ENCODE peak calls at places on chromosomes 1 and 21, in five cellular contexts. One of them, this sample, is unnamed.

GRCh38 chr1:221741364-221741970 is 422 bp downstream of the DUSP10 start:
- DNase-seq in RWPE1: peak
- DNase-seq in right lobe of liver: no peak
- DNase-seq in colonic mucosa: peak
- DNase-seq in left lung: peak
- DNase-seq in this sample: peak

GRCh38 chr1:59318271-59318865 is 21.5 kb downstream of the FGGY start:
- DNase-seq in RWPE1: no peak
- DNase-seq in right lobe of liver: no peak
- DNase-seq in colonic mucosa: no peak
- DNase-seq in left lung: no peak
- DNase-seq in this sample: no peak

GRCh38 chr1:173954179-173954578 is 37.1 kb upstream of the SERPINC1 start:
- DNase-seq in RWPE1: no peak
- DNase-seq in right lobe of liver: no peak
- DNase-seq in colonic mucosa: no peak
- DNase-seq in left lung: no peak
- DNase-seq in this sample: no peak

GRCh38 chr1:177739780-177740179 is 230.1 kb downstream of the SEC16B start:
- DNase-seq in RWPE1: no peak
- DNase-seq in right lobe of liver: no peak
- DNase-seq in colonic mucosa: no peak
- DNase-seq in left lung: no peak
- DNase-seq in this sample: no peak

GRCh38 chr1:45205000-45205909 is 1.1 kb downstream of the ZSWIM5 start:
- DNase-seq in RWPE1: peak
- DNase-seq in right lobe of liver: peak
- DNase-seq in colonic mucosa: peak
- DNase-seq in left lung: peak
- DNase-seq in this sample: peak

GRCh38 chr1:154994269-154994977 is 1.0 kb downstream of the LENEP start:
- DNase-seq in RWPE1: no peak
- DNase-seq in right lobe of liver: no peak
- DNase-seq in colonic mucosa: no peak
- DNase-seq in left lung: peak
- DNase-seq in this sample: no peak

GRCh38 chr1:31752952-31753351 is 11.2 kb downstream of the ADGRB2 start:
- DNase-seq in RWPE1: no peak
- DNase-seq in right lobe of liver: no peak
- DNase-seq in colonic mucosa: no peak
- DNase-seq in left lung: no peak
- DNase-seq in this sample: no peak

GRCh38 chr1:45008076-45008475 is 3.0 kb downstream of the HECTD3 start:
- DNase-seq in RWPE1: no peak
- DNase-seq in right lobe of liver: no peak
- DNase-seq in colonic mucosa: no peak
- DNase-seq in left lung: no peak
- DNase-seq in this sample: no peak

GRCh38 chr1:180966744-180967536 is 54.2 kb downstream of the KIAA1614 start:
- DNase-seq in RWPE1: no peak
- DNase-seq in right lobe of liver: no peak
- DNase-seq in colonic mucosa: no peak
- DNase-seq in left lung: no peak
- DNase-seq in this sample: no peak

GRCh38 chr1:153649867-153650235 is 8.7 kb upstream of the SNAPIN start:
- DNase-seq in RWPE1: no peak
- DNase-seq in right lobe of liver: peak
- DNase-seq in colonic mucosa: no peak
- DNase-seq in left lung: no peak
- DNase-seq in this sample: no peak

GRCh38 chr1:162716123-162716522 is 74.4 kb upstream of the HSD17B7 start:
- DNase-seq in RWPE1: no peak
- DNase-seq in right lobe of liver: peak
- DNase-seq in colonic mucosa: no peak
- DNase-seq in left lung: no peak
- DNase-seq in this sample: no peak

GRCh38 chr1:24341260-24341659 is 22.1 kb downstream of the GRHL3 start:
- DNase-seq in RWPE1: no peak
- DNase-seq in right lobe of liver: no peak
- DNase-seq in colonic mucosa: no peak
- DNase-seq in left lung: no peak
- DNase-seq in this sample: no peak

GRCh38 chr1:1116701-1117468 is 996 bp upstream of the C1orf159 start:
- DNase-seq in RWPE1: peak
- DNase-seq in right lobe of liver: peak
- DNase-seq in colonic mucosa: peak
- DNase-seq in left lung: no peak
- DNase-seq in this sample: no peak

GRCh38 chr1:203425668-203425999 is 50.0 kb upstream of the PRELP start:
- DNase-seq in RWPE1: peak
- DNase-seq in right lobe of liver: no peak
- DNase-seq in colonic mucosa: no peak
- DNase-seq in left lung: no peak
- DNase-seq in this sample: no peak

GRCh38 chr21:45406801-45407628 is 2.0 kb downstream of the COL18A1 start:
- DNase-seq in RWPE1: no peak
- DNase-seq in right lobe of liver: peak
- DNase-seq in colonic mucosa: no peak
- DNase-seq in left lung: no peak
- DNase-seq in this sample: no peak

GRCh38 chr1:47986741-47987140 is 10.4 kb downstream of the TRABD2B start:
- DNase-seq in RWPE1: no peak
- DNase-seq in right lobe of liver: no peak
- DNase-seq in colonic mucosa: no peak
- DNase-seq in left lung: peak
- DNase-seq in this sample: no peak

GRCh38 chr1:85328713-85329376 is 52.4 kb upstream of the BCL10 start:
- DNase-seq in RWPE1: peak
- DNase-seq in right lobe of liver: no peak
- DNase-seq in colonic mucosa: no peak
- DNase-seq in left lung: peak
- DNase-seq in this sample: no peak

DNA sequence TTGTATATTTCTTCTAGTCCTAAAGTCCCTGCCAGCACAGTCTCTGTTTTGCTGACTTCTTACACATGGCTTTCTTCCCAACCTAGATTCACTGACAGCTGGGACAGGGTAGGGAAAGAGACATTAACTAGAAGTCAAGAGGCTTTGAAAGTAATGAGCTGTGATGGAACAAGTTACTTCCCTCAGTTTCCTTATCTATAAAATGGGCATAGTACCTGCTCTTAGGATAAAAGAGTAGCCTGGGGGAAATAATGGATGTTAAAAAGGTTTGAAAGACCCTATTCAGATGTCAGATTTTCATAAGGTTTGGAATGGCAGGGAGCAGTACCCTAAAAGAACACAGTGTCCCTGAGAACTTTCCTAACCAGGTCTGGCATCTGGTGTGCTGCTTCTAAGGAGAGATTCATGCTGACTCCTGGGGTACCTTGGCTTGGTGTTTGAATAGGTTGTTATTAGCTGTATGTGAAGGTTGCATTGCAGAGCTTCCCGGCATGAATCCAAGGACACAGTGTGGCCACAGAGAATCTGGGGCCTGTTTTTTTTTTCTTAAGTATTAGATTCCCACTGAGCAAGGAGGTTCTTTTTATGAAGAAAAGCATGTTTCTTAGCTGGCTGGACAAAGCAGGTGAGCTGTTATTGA is 47.6 kb downstream of the RASSF5 start:
- DNase-seq in RWPE1: no peak
- DNase-seq in right lobe of liver: no peak
- DNase-seq in colonic mucosa: no peak
- DNase-seq in left lung: no peak
- DNase-seq in this sample: no peak
- H3K27ac ChIP-seq in RWPE1: no peak
- H3K27ac ChIP-seq in right lobe of liver: no peak
- H3K27ac ChIP-seq in colonic mucosa: no peak
- H3K27ac ChIP-seq in left lung: no peak
- H3K27ac ChIP-seq in this sample: no peak

GRCh38 chr1:223219318-223219635 is 76.2 kb upstream of the TLR5 start:
- DNase-seq in RWPE1: no peak
- DNase-seq in right lobe of liver: no peak
- DNase-seq in colonic mucosa: no peak
- DNase-seq in left lung: no peak
- DNase-seq in this sample: no peak
- H3K27ac ChIP-seq in RWPE1: no peak
- H3K27ac ChIP-seq in right lobe of liver: no peak
- H3K27ac ChIP-seq in colonic mucosa: no peak
- H3K27ac ChIP-seq in left lung: no peak
- H3K27ac ChIP-seq in this sample: no peak

GRCh38 chr1:33339413-33339812 is 18.5 kb upstream of the A3GALT2 start:
- DNase-seq in RWPE1: no peak
- DNase-seq in right lobe of liver: no peak
- DNase-seq in colonic mucosa: no peak
- DNase-seq in left lung: no peak
- DNase-seq in this sample: no peak
- H3K27ac ChIP-seq in RWPE1: peak
- H3K27ac ChIP-seq in right lobe of liver: peak
- H3K27ac ChIP-seq in colonic mucosa: peak
- H3K27ac ChIP-seq in left lung: peak
- H3K27ac ChIP-seq in this sample: peak

GRCh38 chr1:27113861-27114260 is 41.1 kb downstream of the SLC9A1 start:
- DNase-seq in RWPE1: no peak
- DNase-seq in right lobe of liver: no peak
- DNase-seq in colonic mucosa: no peak
- DNase-seq in left lung: no peak
- DNase-seq in this sample: no peak
- H3K27ac ChIP-seq in RWPE1: peak
- H3K27ac ChIP-seq in right lobe of liver: no peak
- H3K27ac ChIP-seq in colonic mucosa: no peak
- H3K27ac ChIP-seq in left lung: no peak
- H3K27ac ChIP-seq in this sample: no peak

GRCh38 chr1:235077571-235078479 is 50.8 kb downstream of the TOMM20 start:
- DNase-seq in RWPE1: no peak
- DNase-seq in right lobe of liver: peak
- DNase-seq in colonic mucosa: no peak
- DNase-seq in left lung: peak
- DNase-seq in this sample: no peak
- H3K27ac ChIP-seq in RWPE1: peak
- H3K27ac ChIP-seq in right lobe of liver: peak
- H3K27ac ChIP-seq in colonic mucosa: peak
- H3K27ac ChIP-seq in left lung: peak
- H3K27ac ChIP-seq in this sample: peak

GRCh38 chr1:25615563-25616079 is 970 bp upstream of the MAN1C1 start:
- DNase-seq in RWPE1: no peak
- DNase-seq in right lobe of liver: no peak
- DNase-seq in colonic mucosa: no peak
- DNase-seq in left lung: no peak
- DNase-seq in this sample: no peak

GRCh38 chr1:25617626-25618432 is 1.2 kb downstream of the MAN1C1 start:
- DNase-seq in RWPE1: no peak
- DNase-seq in right lobe of liver: peak
- DNase-seq in colonic mucosa: no peak
- DNase-seq in left lung: no peak
- DNase-seq in this sample: no peak

GRCh38 chr1:25615172-25615541 is 1.4 kb upstream of the MAN1C1 start:
- DNase-seq in RWPE1: no peak
- DNase-seq in right lobe of liver: no peak
- DNase-seq in colonic mucosa: no peak
- DNase-seq in left lung: no peak
- DNase-seq in this sample: no peak

GRCh38 chr1:25616932-25617625 is 488 bp downstream of the MAN1C1 start:
- DNase-seq in RWPE1: no peak
- DNase-seq in right lobe of liver: no peak
- DNase-seq in colonic mucosa: no peak
- DNase-seq in left lung: no peak
- DNase-seq in this sample: no peak

DNA sequence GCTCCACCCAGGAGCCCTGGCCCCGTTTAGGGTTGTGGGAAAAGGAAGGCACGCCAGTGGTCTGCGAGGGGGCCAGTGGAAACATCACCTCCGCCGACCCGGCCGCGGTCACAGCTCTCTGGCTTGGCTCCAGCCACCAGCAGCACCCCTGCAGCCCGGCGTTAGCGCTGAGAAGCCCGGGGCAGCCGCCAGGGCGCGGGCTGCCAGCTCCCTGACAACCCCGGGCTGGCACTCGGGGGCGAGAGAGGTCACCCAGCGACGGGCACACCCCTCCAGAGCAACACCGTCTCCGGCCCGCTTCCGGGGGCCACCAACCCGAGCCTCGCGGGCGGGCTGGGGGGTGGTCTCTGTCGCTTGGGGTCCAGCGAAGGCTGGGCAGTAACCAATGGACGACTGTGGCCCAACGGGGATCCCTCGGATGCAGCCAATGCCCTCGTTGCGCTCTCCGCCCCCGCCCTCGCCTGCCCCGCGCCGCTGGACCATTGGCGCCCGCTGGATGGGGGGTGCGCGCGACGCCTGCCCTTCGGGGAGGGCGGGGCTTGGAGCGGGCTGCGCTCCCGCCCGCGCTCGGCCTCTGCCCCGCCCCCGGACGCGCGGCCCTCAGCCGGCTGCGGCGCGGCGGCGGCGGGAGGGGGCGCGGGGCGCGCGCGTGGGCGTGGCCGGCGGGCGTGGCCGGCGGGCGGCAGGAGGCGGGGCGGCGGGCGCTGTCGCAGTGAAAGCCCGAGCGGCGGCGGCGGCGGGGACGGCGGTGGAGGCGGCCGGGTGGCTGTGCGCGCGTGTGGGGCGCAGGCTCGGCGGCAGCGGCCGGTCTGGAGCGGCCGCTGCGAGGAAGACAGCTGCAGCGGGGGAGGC is at the start of gene MAN1C1:
- DNase-seq in RWPE1: peak
- DNase-seq in right lobe of liver: peak
- DNase-seq in colonic mucosa: peak
- DNase-seq in left lung: peak
- DNase-seq in this sample: peak
- H3K27ac ChIP-seq in RWPE1: peak
- H3K27ac ChIP-seq in right lobe of liver: peak
- H3K27ac ChIP-seq in colonic mucosa: peak
- H3K27ac ChIP-seq in left lung: peak
- H3K27ac ChIP-seq in this sample: peak

GRCh38 chr1:77428068-77428467 is 146.2 kb downstream of the AK5 start:
- DNase-seq in RWPE1: no peak
- DNase-seq in right lobe of liver: no peak
- DNase-seq in colonic mucosa: no peak
- DNase-seq in left lung: no peak
- DNase-seq in this sample: no peak

GRCh38 chr1:77421504-77422233 is 139.8 kb downstream of the AK5 start:
- DNase-seq in RWPE1: no peak
- DNase-seq in right lobe of liver: no peak
- DNase-seq in colonic mucosa: no peak
- DNase-seq in left lung: no peak
- DNase-seq in this sample: no peak

DNA sequence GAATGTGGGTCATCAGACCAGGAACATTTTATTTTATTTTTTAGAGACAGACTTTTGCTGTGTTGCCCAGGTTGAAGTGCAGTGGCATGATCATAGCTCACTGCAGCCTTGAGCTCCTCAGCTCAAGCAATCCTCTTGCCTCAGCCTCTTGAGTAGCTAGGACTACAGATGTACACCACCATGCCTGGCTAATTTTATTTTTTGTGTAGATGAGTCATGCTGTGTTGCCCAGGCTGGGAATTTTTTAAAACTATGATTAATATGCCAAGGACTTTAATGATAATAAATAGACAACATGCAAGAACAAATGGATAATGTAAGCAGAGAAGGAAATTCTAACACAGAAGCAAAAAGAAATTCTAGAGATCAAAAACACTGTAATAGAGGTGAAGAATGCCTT is 142.4 kb downstream of the AK5 start:
- DNase-seq in RWPE1: no peak
- DNase-seq in right lobe of liver: no peak
- DNase-seq in colonic mucosa: no peak
- DNase-seq in left lung: no peak
- DNase-seq in this sample: no peak
- H3K27ac ChIP-seq in RWPE1: no peak
- H3K27ac ChIP-seq in right lobe of liver: no peak
- H3K27ac ChIP-seq in colonic mucosa: no peak
- H3K27ac ChIP-seq in left lung: no peak
- H3K27ac ChIP-seq in this sample: no peak